ENCODE peak calls at places on chromosome 15, in eight cellular contexts. G is HepG2; F is astrocyte; E is aorta; T is posterior vena cava; V is activated effector memory CD4-positive, alpha-beta T cell treated with anti-CD3 and anti-CD28 coated beads, Interleukin-2, amount 50 U/mL, for 16 hours; M is NCI-H2081; A is ELF-1. Q is an unnamed sample.

GRCh38 chr15:57090460-57090859 is 172.0 kb downstream of the TCF12 start:
- DNase-seq in G (no peak), F (peak; percentile 27), E (no peak), T (no peak), V (no peak), M (peak; percentile 43), A (peak; percentile 34), Q (no peak)

GRCh38 chr15:29952245-29952644 is 130.0 kb upstream of the TJP1 start:
- DNase-seq in G (no peak), F (no peak), E (no peak), T (no peak), V (no peak), M (peak; percentile 86), A (no peak), Q (no peak)

GRCh38 chr15:49752517-49752916 is 131.7 kb downstream of the DTWD1 start:
- DNase-seq in G (no peak), F (no peak), E (no peak), T (no peak), V (no peak), M (no peak), A (no peak), Q (no peak)

GRCh38 chr15:29792426-29793159 is 29.7 kb downstream of the TJP1 start:
- DNase-seq in G (no peak), F (peak; percentile 55), E (no peak), T (no peak), V (no peak), M (no peak), A (no peak), Q (no peak)

GRCh38 chr15:39801641-39802309 is 19.1 kb upstream of the FSIP1 start:
- DNase-seq in G (peak; percentile 36), F (no peak), E (no peak), T (no peak), V (no peak), M (no peak), A (peak; percentile 45), Q (no peak)

GRCh38 chr15:70856177-70856883 is 2.4 kb upstream of the LARP6 start:
- DNase-seq in G (no peak), F (no peak), E (no peak), T (no peak), V (no peak), M (no peak), A (no peak), Q (no peak)

GRCh38 chr15:93895976-93896770 is 335.2 kb upstream of the MCTP2 start:
- DNase-seq in G (no peak), F (no peak), E (no peak), T (no peak), V (no peak), M (peak; percentile 79), A (peak; percentile 78), Q (no peak)

GRCh38 chr15:70710714-70711113 is 52.6 kb downstream of the UACA start:
- DNase-seq in G (no peak), F (no peak), E (no peak), T (no peak), V (no peak), M (no peak), A (peak; percentile 55), Q (no peak)